ENCODE peak calls at places on chromosomes 7 and 10, in seven cellular contexts. P, E, N, I, C, G and T are unnamed samples.

GRCh38 chr7:159211540-159212182 is 67.0 kb upstream of the VIPR2 start:
- DNase-seq in P (no peak), E (no peak), N (no peak), I (no peak), C (no peak), G (no peak), T (no peak)

GRCh38 chr10:62037166-62037831 is 135.8 kb downstream of the ARID5B start:
- DNase-seq in P (peak; percentile 59), E (no peak), N (no peak), I (peak; percentile 65), C (no peak), G (peak; percentile 88), T (peak; percentile 50)

GRCh38 chr7:38306136-38306535 is 32.7 kb upstream of the TARP start:
- DNase-seq in P (no peak), E (no peak), N (no peak), I (peak; percentile 17), C (no peak), G (peak; percentile 65), T (no peak)

GRCh38 chr10:81838950-81839349 is 36.0 kb upstream of the NRG3 start:
- DNase-seq in P (peak; percentile 43), E (no peak), N (no peak), I (no peak), C (no peak), G (peak; percentile 13), T (no peak)

GRCh38 chr7:1906988-1907745 is 237.1 kb downstream of the ELFN1 start:
- DNase-seq in P (no peak), E (no peak), N (no peak), I (no peak), C (no peak), G (no peak), T (no peak)

GRCh38 chr7:100088095-100088620 is 611 bp upstream of the COPS6 start:
- DNase-seq in P (no peak), E (no peak), N (no peak), I (no peak), C (no peak), G (no peak), T (no peak)

GRCh38 chr10:87092356-87092860 is 2.2 kb downstream of the GLUD1 start:
- DNase-seq in P (no peak), E (no peak), N (peak; percentile 60), I (peak; percentile 55), C (peak; percentile 45), G (peak; percentile 67), T (no peak)

GRCh38 chr10:59098387-59098786 is 78.1 kb upstream of the PHYHIPL start:
- DNase-seq in P (no peak), E (no peak), N (no peak), I (peak; percentile 58), C (no peak), G (peak; percentile 59), T (peak; percentile 45)

GRCh38 chr7:102284399-102284798 is 2.3 kb upstream of the SH2B2 start:
- DNase-seq in P (no peak), E (no peak), N (peak; percentile 63), I (no peak), C (peak; percentile 31), G (no peak), T (no peak)